ENCODE peak calls at places on chromosomes 2 and 18, in ten cellular contexts. M is tibial artery; C is NCI-H1092; R is fibroblast of villous mesenchyme; E is psoas muscle; A is CD8-positive, alpha-beta T cell; H is activated CD8-positive, alpha-beta memory T cell treated with anti-CD3 and anti-CD28 coated beads, Interleukin-2, amount 50 U/mL, for 4 hours; V is fibroblast of lung; F is activated naive CD4-positive, alpha-beta T cell; K is AML-193. I is an unnamed sample.
A peak's percentile ranks its signal among the peaks of the same experiment; 100 is the strongest.

GRCh38 chr2:36380624-36381481 is 25.3 kb downstream of the CRIM1 start:
- DNase-seq in C (no peak), A (no peak), H (no peak), V (no peak), K (no peak), F (no peak), M (peak; percentile 70), R (peak; percentile 82), E (peak; percentile 50), I (peak; percentile 41)

GRCh38 chr2:207770602-207771404 is 1.1 kb upstream of the FZD5 start:
- DNase-seq in K (no peak), R (no peak), E (peak; percentile 54), H (no peak), V (no peak), F (no peak), C (no peak), A (no peak), M (no peak), I (no peak)

GRCh38 chr2:170191166-170191872 is 13.4 kb downstream of the MYO3B start:
- DNase-seq in C (no peak), E (no peak), R (no peak), V (no peak), A (no peak), M (no peak), H (no peak), K (no peak), F (no peak), I (no peak)

GRCh38 chr2:98381494-98381893 is 35.2 kb downstream of the CNGA3 start:
- DNase-seq in M (no peak), F (no peak), C (no peak), V (no peak), R (no peak), H (no peak), A (peak; percentile 23), E (no peak), K (no peak), I (no peak)

GRCh38 chr2:102130651-102130991 is 11.9 kb upstream of the IL1R1 start:
- DNase-seq in F (no peak), E (no peak), K (no peak), C (no peak), M (no peak), A (no peak), H (no peak), V (no peak), R (no peak), I (no peak)

GRCh38 chr2:130878316-130878715 is 41.6 kb downstream of the ARHGEF4 start:
- DNase-seq in K (no peak), F (no peak), R (no peak), A (peak; percentile 4), C (no peak), H (no peak), V (no peak), M (peak; percentile 27), E (no peak), I (no peak)

GRCh38 chr2:224195954-224196571 is 157.0 kb upstream of the SERPINE2 start:
- DNase-seq in M (no peak), C (no peak), K (no peak), R (no peak), V (no peak), F (no peak), E (peak; percentile 48), H (no peak), A (no peak), I (no peak)

GRCh38 chr2:234444888-234445287 is 52.0 kb downstream of the ARL4C start:
- DNase-seq in M (no peak), K (no peak), H (peak; percentile 57), V (peak; percentile 98), F (no peak), A (no peak), R (peak; percentile 93), E (no peak), C (no peak), I (peak; percentile 93)

GRCh38 chr2:204024503-204024902 is 87.9 kb downstream of the ICOS start:
- DNase-seq in H (no peak), A (no peak), C (peak; percentile 20), R (peak; percentile 49), E (no peak), K (no peak), F (no peak), V (peak; percentile 33), M (no peak), I (peak; percentile 39)

GRCh38 chr18:36519358-36519757 is 221.8 kb downstream of the FHOD3 start:
- DNase-seq in F (no peak), A (no peak), K (no peak), R (no peak), M (no peak), E (no peak), H (no peak), V (peak; percentile 79), C (no peak), I (peak; percentile 21)

GRCh38 chr2:211503856-211504255 is 947.5 kb downstream of the CPS1 start:
- DNase-seq in F (no peak), C (no peak), H (no peak), V (no peak), A (no peak), R (no peak), K (no peak), M (no peak), E (no peak), I (no peak)

GRCh38 chr2:233079953-233080835 is 20.1 kb downstream of the INPP5D start:
- DNase-seq in C (no peak), E (no peak), H (no peak), K (no peak), M (peak; percentile 48), F (no peak), V (no peak), R (no peak), A (peak; percentile 49), I (no peak)

GRCh38 chr2:222859786-222860726 is 780 bp upstream of the ACSL3 start:
- DNase-seq in V (peak; percentile 53), A (no peak), H (no peak), R (peak; percentile 83), K (no peak), E (peak; percentile 71), C (no peak), F (no peak), M (no peak), I (no peak)

GRCh38 chr2:55163258-55163657 is 68.8 kb downstream of the CLHC1 start:
- DNase-seq in R (peak; percentile 66), M (no peak), E (no peak), V (peak; percentile 74), F (no peak), A (no peak), C (no peak), H (no peak), K (no peak), I (peak; percentile 47)

GRCh38 chr2:33598472-33599174 is 476 bp downstream of the FAM98A start:
- DNase-seq in H (peak; percentile 26), R (peak; percentile 68), C (no peak), A (peak; percentile 56), E (peak; percentile 62), K (peak; percentile 30), F (peak; percentile 4), M (no peak), V (peak; percentile 70), I (peak; percentile 47)

GRCh38 chr2:12441750-12442626 is 274.7 kb upstream of the TRIB2 start:
- DNase-seq in E (no peak), M (no peak), A (no peak), R (peak; percentile 74), V (no peak), F (no peak), K (no peak), C (no peak), H (no peak), I (no peak)

GRCh38 chr2:131646669-131647297 is 119.1 kb downstream of the CCDC74A start:
- DNase-seq in R (no peak), M (no peak), C (no peak), F (no peak), K (no peak), H (no peak), E (no peak), V (peak; percentile 14), A (no peak), I (no peak)

GRCh38 chr2:73700111-73700510 is 37.0 kb downstream of the TPRKB start:
- DNase-seq in H (no peak), F (no peak), M (no peak), A (no peak), E (no peak), K (peak; percentile 10), R (peak; percentile 2), V (no peak), C (no peak), I (no peak)

GRCh38 chr2:16179701-16180402 is 239.5 kb downstream of the MYCN start:
- DNase-seq in E (no peak), H (no peak), V (no peak), A (no peak), M (no peak), R (no peak), K (no peak), C (no peak), F (no peak), I (no peak)

GRCh38 chr2:168166902-168167510 is 80.4 kb downstream of the STK39 start:
- DNase-seq in R (peak; percentile 26), M (no peak), K (no peak), H (no peak), V (peak; percentile 77), C (no peak), A (no peak), F (no peak), E (no peak), I (peak; percentile 77)

GRCh38 chr2:85308951-85309555 is 18.7 kb downstream of the TGOLN2 start:
- DNase-seq in C (peak; percentile 61), K (no peak), E (peak; percentile 74), H (no peak), M (peak; percentile 83), R (peak; percentile 47), A (no peak), V (peak; percentile 69), F (no peak), I (peak; percentile 48)

GRCh38 chr2:212237350-212238095 is 301.1 kb downstream of the ERBB4 start:
- DNase-seq in H (no peak), R (no peak), C (no peak), A (no peak), M (no peak), E (no peak), K (no peak), F (no peak), V (no peak), I (no peak)

GRCh38 chr2:62074233-62074632 is 121.7 kb upstream of the B3GNT2 start:
- DNase-seq in M (no peak), E (no peak), C (no peak), V (no peak), F (no peak), H (no peak), R (no peak), K (no peak), A (no peak), I (no peak)

GRCh38 chr2:200432296-200432695 is 77.6 kb downstream of the KCTD18 start:
- DNase-seq in R (no peak), F (no peak), E (no peak), K (no peak), V (peak; percentile 37), M (no peak), H (no peak), A (no peak), C (no peak), I (no peak)

GRCh38 chr2:20012282-20013060 is at the start of gene MATN3:
- DNase-seq in F (no peak), E (peak; percentile 58), M (no peak), R (peak; percentile 21), H (no peak), C (no peak), A (no peak), V (peak; percentile 61), K (no peak), I (peak; percentile 39)

GRCh38 chr2:23073681-23074080 is 311.3 kb upstream of the KLHL29 start:
- DNase-seq in F (no peak), V (no peak), K (no peak), H (no peak), M (no peak), R (no peak), C (no peak), E (no peak), A (no peak), I (no peak)

GRCh38 chr18:70683263-70683662 is 394.4 kb downstream of the SOCS6 start:
- DNase-seq in R (no peak), C (no peak), A (no peak), V (no peak), H (no peak), E (no peak), F (no peak), K (no peak), M (no peak), I (no peak)

GRCh38 chr18:48929951-48930713 is 20.6 kb downstream of the SMAD7 start:
- DNase-seq in R (peak; percentile 98), A (no peak), M (no peak), V (peak; percentile 92), F (no peak), H (peak; percentile 10), K (no peak), E (no peak), C (no peak), I (peak; percentile 36)